ENCODE peak calls at places on chromosomes 7 and 10, in six cellular contexts. G is GM23338, C is T-helper 1 cell, V is PC-9, H is left kidney, E is iris pigment epithelial cell. Y is an unnamed sample.

GRCh38 chr10:105844653-105845052 is 1203.6 kb downstream of the SORCS3 start:
- DNase-seq in E (no peak), G (peak), C (no peak), H (no peak), V (no peak), Y (no peak)

GRCh38 chr10:29189272-29189671 is 99.6 kb upstream of the LYZL1 start:
- DNase-seq in E (peak), V (no peak), G (no peak), H (no peak), C (no peak), Y (no peak)

GRCh38 chr7:66894463-66895080 is 26.5 kb upstream of the TMEM248 start:
- DNase-seq in H (peak), V (no peak), G (peak), C (no peak), E (peak), Y (no peak)

GRCh38 chr7:46993396-46993795 is 588.5 kb downstream of the TNS3 start:
- DNase-seq in V (no peak), C (no peak), E (peak), G (no peak), H (no peak), Y (no peak)

GRCh38 chr7:150513758-150514157 is 914 bp upstream of the GIMAP7 start:
- DNase-seq in C (no peak), V (no peak), G (no peak), E (no peak), H (no peak), Y (no peak)

GRCh38 chr10:69802424-69803161 is 887 bp downstream of the COL13A1 start:
- DNase-seq in E (peak), V (peak), H (peak), G (peak), C (no peak), Y (no peak)

GRCh38 chr7:155017834-155018233 is 14.9 kb upstream of the PAXIP1 start:
- DNase-seq in G (no peak), V (no peak), H (no peak), E (no peak), C (no peak), Y (no peak)

GRCh38 chr7:27188666-27189559 is 3.9 kb upstream of the HOXA11 start:
- DNase-seq in E (no peak), V (no peak), C (peak), H (peak), G (peak), Y (no peak)

GRCh38 chr7:132404261-132404660 is 172.0 kb downstream of the PLXNA4 start:
- DNase-seq in H (no peak), V (no peak), C (no peak), E (no peak), G (no peak), Y (no peak)

GRCh38 chr10:94097656-94098055 is 103.9 kb downstream of the PLCE1 start:
- DNase-seq in H (no peak), V (no peak), C (no peak), G (no peak), E (peak), Y (no peak)

GRCh38 chr7:98418636-98419315 is 17.9 kb upstream of the BAIAP2L1 start:
- DNase-seq in G (no peak), E (peak), V (peak), H (peak), C (peak), Y (peak)

GRCh38 chr7:134613623-134614347 is 32.9 kb upstream of the BPGM start:
- DNase-seq in E (peak), H (no peak), G (no peak), V (peak), C (peak), Y (peak)

GRCh38 chr7:104857458-104858425 is 156.3 kb upstream of the KMT2E start:
- DNase-seq in C (peak), V (no peak), H (no peak), G (no peak), E (no peak), Y (no peak)

GRCh38 chr7:268991-269390 is 21.0 kb upstream of the FOXL3 start:
- DNase-seq in C (no peak), G (no peak), E (no peak), H (peak), V (no peak), Y (no peak)

GRCh38 chr7:158531661-158532060 is 56.0 kb downstream of the PTPRN2 start:
- DNase-seq in G (no peak), V (no peak), E (no peak), C (no peak), H (peak), Y (no peak)

GRCh38 chr10:69577268-69578232 is 4.3 kb upstream of the NEUROG3 start:
- DNase-seq in H (no peak), E (peak), V (no peak), G (peak), C (no peak), Y (no peak)

GRCh38 chr10:110500515-110500905 is 2.8 kb downstream of the DUSP5 start:
- DNase-seq in V (peak), H (no peak), G (no peak), E (peak), C (peak), Y (no peak)

GRCh38 chr10:123854003-123854402 is 37.6 kb downstream of the CPXM2 start:
- DNase-seq in H (no peak), V (no peak), G (no peak), E (no peak), C (no peak), Y (no peak)

GRCh38 chr10:11782793-11783557 is 40.2 kb upstream of the PROSER2 start:
- DNase-seq in H (peak), G (peak), V (peak), E (peak), C (peak), Y (peak)

GRCh38 chr7:73606801-73607691 is 17.3 kb downstream of the MLXIPL start:
- DNase-seq in H (peak), G (peak), V (peak), C (peak), E (peak), Y (no peak)

GRCh38 chr7:101125989-101126650 is 784 bp upstream of the SERPINE1 start:
- DNase-seq in H (peak), E (peak), V (peak), G (no peak), C (peak), Y (no peak)

GRCh38 chr10:8840356-8840755 is 785.9 kb downstream of the GATA3 start:
- DNase-seq in G (peak), V (no peak), E (no peak), C (no peak), H (no peak), Y (no peak)

GRCh38 chr7:154698726-154699291 is 304.1 kb downstream of the PAXIP1 start:
- DNase-seq in G (no peak), V (no peak), H (peak), C (no peak), E (no peak), Y (no peak)

GRCh38 chr7:31776616-31777015 is 89.6 kb downstream of the PPP1R17 start:
- DNase-seq in G (no peak), E (peak), C (no peak), H (no peak), V (no peak), Y (peak)

GRCh38 chr7:12805957-12806356 is 118.5 kb downstream of the ARL4A start:
- DNase-seq in C (no peak), V (no peak), H (no peak), E (no peak), G (no peak), Y (no peak)

GRCh38 chr10:60140681-60141632 is 234.6 kb upstream of the CCDC6 start:
- DNase-seq in E (peak), H (peak), C (no peak), G (peak), V (peak), Y (no peak)

GRCh38 chr10:112209534-112210200 is 26.1 kb upstream of the GPAM start:
- DNase-seq in G (no peak), C (no peak), H (peak), E (no peak), V (no peak), Y (no peak)

GRCh38 chr7:1897076-1897860 is 227.2 kb downstream of the ELFN1 start:
- DNase-seq in G (no peak), V (no peak), C (no peak), E (no peak), H (no peak), Y (no peak)

GRCh38 chr10:121462955-121463354 is 135.3 kb downstream of the FGFR2 start:
- DNase-seq in V (no peak), H (no peak), C (no peak), G (no peak), E (no peak), Y (no peak)

GRCh38 chr10:124742418-124743187 is 1.6 kb downstream of the FAM53B start:
- DNase-seq in G (peak), C (no peak), E (peak), V (no peak), H (peak), Y (no peak)

GRCh38 chr10:115514895-115515294 is 421.7 kb downstream of the ATRNL1 start:
- DNase-seq in G (no peak), H (no peak), C (no peak), E (no peak), V (no peak), Y (no peak)

GRCh38 chr7:135602304-135602703 is 44.6 kb downstream of the NUP205 start:
- DNase-seq in G (no peak), C (no peak), E (peak), V (no peak), H (no peak), Y (no peak)

Y was measured in keratinocyte.